ENCODE peak calls at places on chromosomes 3 and 15, in six cellular contexts. K, T, Q, J, E and S are unnamed samples.

GRCh38 chr3:126293370-126294082 is 63.7 kb downstream of the KLF15 start:
- DNase-seq in J (peak), Q (peak), K (no peak), T (peak), E (no peak), S (no peak)

GRCh38 chr15:53580371-53580770 is 179.1 kb downstream of the WDR72 start:
- DNase-seq in K (no peak), J (peak), Q (no peak), E (no peak), T (no peak), S (no peak)

GRCh38 chr3:85303156-85303555 is 344.4 kb downstream of the CADM2 start:
- DNase-seq in K (no peak), T (no peak), J (no peak), Q (no peak), E (no peak), S (peak)

GRCh38 chr15:75008249-75009017 is 13.1 kb downstream of the SCAMP5 start:
- DNase-seq in Q (no peak), K (no peak), E (peak), T (no peak), J (no peak), S (no peak)

GRCh38 chr15:90902996-90903732 is at the start of gene MAN2A2:
- DNase-seq in K (peak), E (peak), Q (peak), J (no peak), T (peak), S (peak)

GRCh38 chr15:37819191-37819590 is 115.2 kb upstream of the TMCO5A start:
- DNase-seq in Q (peak), E (no peak), J (no peak), K (no peak), T (no peak), S (no peak)

GRCh38 chr3:50392101-50392715 is 32.9 kb upstream of the TMEM115 start:
- DNase-seq in E (no peak), T (no peak), J (peak), K (no peak), Q (no peak), S (no peak)

GRCh38 chr3:195468391-195468776 is 25.6 kb upstream of the ACAP2 start:
- DNase-seq in J (no peak), Q (no peak), K (peak), T (no peak), E (no peak), S (no peak)

GRCh38 chr3:139020868-139021234 is at the start of gene PRR23B:
- DNase-seq in J (no peak), E (no peak), T (no peak), Q (no peak), K (no peak), S (no peak)

GRCh38 chr3:195248281-195248680 is 22.7 kb downstream of the XXYLT1 start:
- DNase-seq in T (no peak), K (no peak), Q (no peak), E (no peak), J (no peak), S (peak)

GRCh38 chr15:68034071-68034470 is 20.0 kb upstream of the PIAS1 start:
- DNase-seq in E (no peak), Q (no peak), T (no peak), K (no peak), J (no peak), S (no peak)

GRCh38 chr3:121707531-121708273 is 41.8 kb downstream of the GOLGB1 start:
- DNase-seq in Q (no peak), E (no peak), K (no peak), J (no peak), T (no peak), S (no peak)

GRCh38 chr3:105561875-105562274 is 195.2 kb downstream of the ALCAM start:
- DNase-seq in E (no peak), J (no peak), T (no peak), K (no peak), Q (no peak), S (no peak)

GRCh38 chr15:68578960-68579935 is at the start of gene CORO2B:
- DNase-seq in T (peak), K (peak), J (no peak), E (peak), Q (peak), S (no peak)

GRCh38 chr3:65551945-65552344 is 486.8 kb downstream of the MAGI1 start:
- DNase-seq in Q (no peak), K (no peak), E (no peak), T (no peak), J (no peak), S (no peak)

GRCh38 chr3:45917146-45917885 is 25.9 kb upstream of the CXCR6 start:
- DNase-seq in T (no peak), E (no peak), Q (no peak), J (peak), K (no peak), S (no peak)

GRCh38 chr3:115211810-115212492 is 64.9 kb upstream of the ZBTB20 start:
- DNase-seq in T (no peak), J (no peak), E (no peak), K (no peak), Q (no peak), S (no peak)

GRCh38 chr3:59245879-59246501 is 196.2 kb upstream of the CFAP20DC start:
- DNase-seq in Q (peak), K (no peak), T (peak), E (no peak), J (no peak), S (peak)